ENCODE peak calls at places on chromosomes 7 and 10, in four cellular contexts. N is RWPE1, D is PC-9, K is thoracic aorta. V is an unnamed sample.

GRCh38 chr7:7183061-7183832 is 903 bp downstream of the C1GALT1 start:
- DNase-seq in N (peak), D (peak), K (no peak), V (peak)

GRCh38 chr7:99558306-99559275 is at the start of gene ZNF655:
- DNase-seq in N (peak), D (peak), K (peak), V (peak)

GRCh38 chr10:101859530-101859929 is 15.9 kb upstream of the KCNIP2 start:
- DNase-seq in N (no peak), D (no peak), K (no peak), V (no peak)

GRCh38 chr10:17257466-17258321 is 29.7 kb downstream of the VIM start:
- DNase-seq in N (peak), D (peak), K (no peak), V (peak)

GRCh38 chr10:113153493-113154127 is 203.6 kb downstream of the TCF7L2 start:
- DNase-seq in N (no peak), D (no peak), K (no peak), V (no peak)

GRCh38 chr7:142832452-142832851 is 22.4 kb upstream of the EPHB6 start:
- DNase-seq in N (no peak), D (no peak), K (no peak), V (no peak)

GRCh38 chr7:30888783-30889182 is 22.9 kb upstream of the AQP1 start:
- DNase-seq in N (peak), D (peak), K (peak), V (peak)

GRCh38 chr7:103810112-103810744 is 179.2 kb downstream of the RELN start:
- DNase-seq in N (no peak), D (no peak), K (no peak), V (no peak)

GRCh38 chr7:23343806-23344500 is 44.8 kb downstream of the MALSU1 start:
- DNase-seq in N (no peak), D (no peak), K (no peak), V (no peak)

GRCh38 chr7:112869111-112869774 is 79.0 kb upstream of the TMEM168 start:
- DNase-seq in N (peak), D (peak), K (no peak), V (peak)

GRCh38 chr10:36802523-36803153 is 322.8 kb upstream of the ANKRD30A start:
- DNase-seq in N (no peak), D (no peak), K (no peak), V (no peak)

GRCh38 chr7:141511370-141512335 is 39.6 kb upstream of the AGK start:
- DNase-seq in N (no peak), D (peak), K (no peak), V (no peak)

GRCh38 chr7:69232445-69233376 is 365.6 kb upstream of the AUTS2 start:
- DNase-seq in N (no peak), D (no peak), K (no peak), V (no peak)

GRCh38 chr10:58696736-58697135 is 184.1 kb downstream of the BICC1 start:
- DNase-seq in N (no peak), D (no peak), K (no peak), V (peak)

GRCh38 chr10:101367569-101368453 is 13.8 kb downstream of the BTRC start:
- DNase-seq in N (peak), D (peak), K (no peak), V (peak)

V was measured in mammary epithelial cell.